ENCODE peak calls at places on chromosomes 12 and 14, in seven cellular contexts. One of them, this sample, is unnamed.
A peak's percentile ranks its signal among the peaks of the same experiment; 100 is the strongest.

GRCh38 chr14:23034498-23035302 is at the start of gene PSMB5:
- DNase-seq in GM10248: peak; percentile 90
- DNase-seq in fibroblast of pulmonary artery: peak; percentile 97
- DNase-seq in WERI-Rb-1: peak; percentile 92
- DNase-seq in brain microvascular endothelial cell: peak; percentile 95
- DNase-seq in BE2C: peak; percentile 88
- DNase-seq in progenitor cell of endocrine pancreas: peak; percentile 64
- DNase-seq in this sample: no peak

GRCh38 chr12:85529896-85530295 is 249.9 kb downstream of the ALX1 start:
- DNase-seq in GM10248: no peak
- DNase-seq in fibroblast of pulmonary artery: no peak
- DNase-seq in WERI-Rb-1: no peak
- DNase-seq in brain microvascular endothelial cell: no peak
- DNase-seq in BE2C: no peak
- DNase-seq in progenitor cell of endocrine pancreas: no peak
- DNase-seq in this sample: no peak

GRCh38 chr12:76720068-76720467 is 43.8 kb upstream of the ZDHHC17 start:
- DNase-seq in GM10248: no peak
- DNase-seq in fibroblast of pulmonary artery: peak; percentile 40
- DNase-seq in WERI-Rb-1: no peak
- DNase-seq in brain microvascular endothelial cell: peak; percentile 81
- DNase-seq in BE2C: no peak
- DNase-seq in progenitor cell of endocrine pancreas: no peak
- DNase-seq in this sample: no peak

GRCh38 chr14:24113379-24113800 is 1.2 kb upstream of the DCAF11 start:
- DNase-seq in GM10248: no peak
- DNase-seq in fibroblast of pulmonary artery: no peak
- DNase-seq in WERI-Rb-1: no peak
- DNase-seq in brain microvascular endothelial cell: no peak
- DNase-seq in BE2C: no peak
- DNase-seq in progenitor cell of endocrine pancreas: no peak
- DNase-seq in this sample: no peak

GRCh38 chr12:117485984-117486839 is 124.8 kb upstream of the NOS1 start:
- DNase-seq in GM10248: no peak
- DNase-seq in fibroblast of pulmonary artery: no peak
- DNase-seq in WERI-Rb-1: no peak
- DNase-seq in brain microvascular endothelial cell: no peak
- DNase-seq in BE2C: no peak
- DNase-seq in progenitor cell of endocrine pancreas: no peak
- DNase-seq in this sample: no peak

GRCh38 chr14:68249534-68250517 is 430.2 kb downstream of the RAD51B start:
- DNase-seq in GM10248: no peak
- DNase-seq in fibroblast of pulmonary artery: peak; percentile 69
- DNase-seq in WERI-Rb-1: no peak
- DNase-seq in brain microvascular endothelial cell: no peak
- DNase-seq in BE2C: no peak
- DNase-seq in progenitor cell of endocrine pancreas: no peak
- DNase-seq in this sample: no peak

GRCh38 chr12:65278576-65279386 is at the start of gene MSRB3:
- DNase-seq in GM10248: peak; percentile 73
- DNase-seq in fibroblast of pulmonary artery: peak; percentile 82
- DNase-seq in WERI-Rb-1: peak; percentile 62
- DNase-seq in brain microvascular endothelial cell: peak; percentile 60
- DNase-seq in BE2C: peak; percentile 19
- DNase-seq in progenitor cell of endocrine pancreas: peak; percentile 61
- DNase-seq in this sample: peak; percentile 92

GRCh38 chr14:105059917-105060565 is 5.2 kb downstream of the GPR132 start:
- DNase-seq in GM10248: no peak
- DNase-seq in fibroblast of pulmonary artery: no peak
- DNase-seq in WERI-Rb-1: no peak
- DNase-seq in brain microvascular endothelial cell: no peak
- DNase-seq in BE2C: no peak
- DNase-seq in progenitor cell of endocrine pancreas: no peak
- DNase-seq in this sample: no peak

GRCh38 chr12:5390174-5390799 is 41.6 kb upstream of the NTF3 start:
- DNase-seq in GM10248: no peak
- DNase-seq in fibroblast of pulmonary artery: no peak
- DNase-seq in WERI-Rb-1: no peak
- DNase-seq in brain microvascular endothelial cell: no peak
- DNase-seq in BE2C: no peak
- DNase-seq in progenitor cell of endocrine pancreas: no peak
- DNase-seq in this sample: no peak

GRCh38 chr14:99259327-99259726 is 12.7 kb downstream of the BCL11B start:
- DNase-seq in GM10248: no peak
- DNase-seq in fibroblast of pulmonary artery: no peak
- DNase-seq in WERI-Rb-1: no peak
- DNase-seq in brain microvascular endothelial cell: no peak
- DNase-seq in BE2C: no peak
- DNase-seq in progenitor cell of endocrine pancreas: no peak
- DNase-seq in this sample: no peak

GRCh38 chr14:82411373-82411772 is 877.7 kb upstream of the SEL1L start:
- DNase-seq in GM10248: no peak
- DNase-seq in fibroblast of pulmonary artery: no peak
- DNase-seq in WERI-Rb-1: no peak
- DNase-seq in brain microvascular endothelial cell: no peak
- DNase-seq in BE2C: no peak
- DNase-seq in progenitor cell of endocrine pancreas: no peak
- DNase-seq in this sample: no peak

GRCh38 chr12:13835657-13836056 is 145.7 kb downstream of the GRIN2B start:
- DNase-seq in GM10248: no peak
- DNase-seq in fibroblast of pulmonary artery: no peak
- DNase-seq in WERI-Rb-1: no peak
- DNase-seq in brain microvascular endothelial cell: no peak
- DNase-seq in BE2C: no peak
- DNase-seq in progenitor cell of endocrine pancreas: no peak
- DNase-seq in this sample: no peak

GRCh38 chr14:54593860-54594259 is 26.9 kb downstream of the SAMD4A start:
- DNase-seq in GM10248: no peak
- DNase-seq in fibroblast of pulmonary artery: peak; percentile 58
- DNase-seq in WERI-Rb-1: no peak
- DNase-seq in brain microvascular endothelial cell: no peak
- DNase-seq in BE2C: no peak
- DNase-seq in progenitor cell of endocrine pancreas: no peak
- DNase-seq in this sample: no peak

GRCh38 chr14:101977311-101978071 is 13.1 kb downstream of the DYNC1H1 start:
- DNase-seq in GM10248: no peak
- DNase-seq in fibroblast of pulmonary artery: peak; percentile 18
- DNase-seq in WERI-Rb-1: no peak
- DNase-seq in brain microvascular endothelial cell: no peak
- DNase-seq in BE2C: no peak
- DNase-seq in progenitor cell of endocrine pancreas: no peak
- DNase-seq in this sample: no peak

GRCh38 chr12:19654630-19655384 is 215.5 kb downstream of the AEBP2 start:
- DNase-seq in GM10248: no peak
- DNase-seq in fibroblast of pulmonary artery: peak; percentile 31
- DNase-seq in WERI-Rb-1: no peak
- DNase-seq in brain microvascular endothelial cell: peak; percentile 20
- DNase-seq in BE2C: no peak
- DNase-seq in progenitor cell of endocrine pancreas: no peak
- DNase-seq in this sample: no peak

GRCh38 chr12:96510306-96510764 is 21.0 kb downstream of the CFAP54 start:
- DNase-seq in GM10248: no peak
- DNase-seq in fibroblast of pulmonary artery: peak; percentile 44
- DNase-seq in WERI-Rb-1: no peak
- DNase-seq in brain microvascular endothelial cell: no peak
- DNase-seq in BE2C: no peak
- DNase-seq in progenitor cell of endocrine pancreas: no peak
- DNase-seq in this sample: no peak

GRCh38 chr12:94103986-94104385 is 44.4 kb upstream of the PLXNC1 start:
- DNase-seq in GM10248: no peak
- DNase-seq in fibroblast of pulmonary artery: no peak
- DNase-seq in WERI-Rb-1: no peak
- DNase-seq in brain microvascular endothelial cell: no peak
- DNase-seq in BE2C: no peak
- DNase-seq in progenitor cell of endocrine pancreas: no peak
- DNase-seq in this sample: no peak

GRCh38 chr14:34714320-34715107 is at the start of gene CFL2:
- DNase-seq in GM10248: peak; percentile 91
- DNase-seq in fibroblast of pulmonary artery: peak; percentile 67
- DNase-seq in WERI-Rb-1: peak; percentile 83
- DNase-seq in brain microvascular endothelial cell: peak; percentile 46
- DNase-seq in BE2C: peak; percentile 95
- DNase-seq in progenitor cell of endocrine pancreas: peak; percentile 75
- DNase-seq in this sample: no peak

GRCh38 chr14:71139058-71139946 is 232.0 kb downstream of the PCNX1 start:
- DNase-seq in GM10248: peak; percentile 78
- DNase-seq in fibroblast of pulmonary artery: peak; percentile 73
- DNase-seq in WERI-Rb-1: peak; percentile 53
- DNase-seq in brain microvascular endothelial cell: peak; percentile 25
- DNase-seq in BE2C: peak; percentile 60
- DNase-seq in progenitor cell of endocrine pancreas: peak; percentile 40
- DNase-seq in this sample: no peak

GRCh38 chr12:79883216-79883615 is 51.7 kb downstream of the PPP1R12A start:
- DNase-seq in GM10248: no peak
- DNase-seq in fibroblast of pulmonary artery: peak; percentile 32
- DNase-seq in WERI-Rb-1: no peak
- DNase-seq in brain microvascular endothelial cell: peak; percentile 55
- DNase-seq in BE2C: no peak
- DNase-seq in progenitor cell of endocrine pancreas: no peak
- DNase-seq in this sample: no peak

GRCh38 chr12:79885956-79886490 is 48.9 kb downstream of the PPP1R12A start:
- DNase-seq in GM10248: no peak
- DNase-seq in fibroblast of pulmonary artery: peak; percentile 40
- DNase-seq in WERI-Rb-1: no peak
- DNase-seq in brain microvascular endothelial cell: no peak
- DNase-seq in BE2C: no peak
- DNase-seq in progenitor cell of endocrine pancreas: no peak
- DNase-seq in this sample: no peak

GRCh38 chr12:79884401-79885006 is 50.4 kb downstream of the PPP1R12A start:
- DNase-seq in GM10248: no peak
- DNase-seq in fibroblast of pulmonary artery: no peak
- DNase-seq in WERI-Rb-1: no peak
- DNase-seq in brain microvascular endothelial cell: no peak
- DNase-seq in BE2C: no peak
- DNase-seq in progenitor cell of endocrine pancreas: no peak
- DNase-seq in this sample: no peak

GRCh38 chr12:79887912-79888311 is 47.0 kb downstream of the PPP1R12A start:
- DNase-seq in GM10248: no peak
- DNase-seq in fibroblast of pulmonary artery: no peak
- DNase-seq in WERI-Rb-1: no peak
- DNase-seq in brain microvascular endothelial cell: no peak
- DNase-seq in BE2C: no peak
- DNase-seq in progenitor cell of endocrine pancreas: no peak
- DNase-seq in this sample: no peak

DNA sequence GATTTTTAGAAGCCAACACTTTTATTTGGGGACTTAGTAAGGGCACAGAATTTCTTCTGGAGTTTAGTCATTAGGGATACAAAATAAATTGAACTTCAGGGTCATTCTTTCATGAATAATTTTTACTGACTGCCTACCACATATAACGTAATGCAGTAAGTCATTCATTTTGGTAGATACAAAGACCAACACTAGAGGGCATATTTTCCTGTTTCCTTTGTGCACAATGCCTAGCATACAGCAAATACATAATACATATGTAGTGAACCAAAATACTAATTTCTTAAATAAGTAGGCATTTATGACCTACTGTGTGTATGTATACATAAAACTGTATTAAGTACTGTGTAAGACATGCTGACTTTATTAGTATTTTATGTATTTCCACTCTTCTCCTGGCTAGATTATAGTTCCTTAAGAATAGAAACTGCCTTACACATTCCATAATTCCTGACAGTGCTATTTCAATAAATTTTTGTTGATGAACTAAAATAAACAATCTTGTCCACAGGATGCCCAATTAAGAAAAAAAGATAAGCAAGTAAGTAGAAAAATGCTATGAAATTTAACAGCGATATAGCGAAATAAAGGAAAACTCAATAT is 47.9 kb downstream of the PPP1R12A start:
- DNase-seq in GM10248: no peak
- DNase-seq in fibroblast of pulmonary artery: peak; percentile 78
- DNase-seq in WERI-Rb-1: no peak
- DNase-seq in brain microvascular endothelial cell: peak; percentile 38
- DNase-seq in BE2C: no peak
- DNase-seq in progenitor cell of endocrine pancreas: no peak
- DNase-seq in this sample: no peak
- TF ChIP-seq CTCF in GM10248: peak; percentile 34
- TF ChIP-seq CTCF in fibroblast of pulmonary artery: peak; percentile 75
- TF ChIP-seq CTCF in WERI-Rb-1: peak; percentile 36
- TF ChIP-seq CTCF in brain microvascular endothelial cell: peak; percentile 59
- TF ChIP-seq CTCF in BE2C: peak; percentile 72
- TF ChIP-seq CTCF in progenitor cell of endocrine pancreas: peak; percentile 49
- TF ChIP-seq CTCF in this sample: peak; percentile 88

GRCh38 chr14:77961853-77962580 is 162.1 kb downstream of the ADCK1 start:
- DNase-seq in GM10248: no peak
- DNase-seq in fibroblast of pulmonary artery: no peak
- DNase-seq in WERI-Rb-1: no peak
- DNase-seq in brain microvascular endothelial cell: no peak
- DNase-seq in BE2C: no peak
- DNase-seq in progenitor cell of endocrine pancreas: no peak
- DNase-seq in this sample: no peak
- TF ChIP-seq CTCF in GM10248: no peak
- TF ChIP-seq CTCF in fibroblast of pulmonary artery: no peak
- TF ChIP-seq CTCF in WERI-Rb-1: no peak
- TF ChIP-seq CTCF in brain microvascular endothelial cell: no peak
- TF ChIP-seq CTCF in BE2C: peak; percentile 49
- TF ChIP-seq CTCF in progenitor cell of endocrine pancreas: no peak
- TF ChIP-seq CTCF in this sample: no peak

GRCh38 chr14:86015511-86015910 is 485.6 kb downstream of the FLRT2 start:
- DNase-seq in GM10248: no peak
- DNase-seq in fibroblast of pulmonary artery: no peak
- DNase-seq in WERI-Rb-1: no peak
- DNase-seq in brain microvascular endothelial cell: peak; percentile 0
- DNase-seq in BE2C: no peak
- DNase-seq in progenitor cell of endocrine pancreas: no peak
- DNase-seq in this sample: no peak
- TF ChIP-seq CTCF in GM10248: no peak
- TF ChIP-seq CTCF in fibroblast of pulmonary artery: no peak
- TF ChIP-seq CTCF in WERI-Rb-1: no peak
- TF ChIP-seq CTCF in brain microvascular endothelial cell: no peak
- TF ChIP-seq CTCF in BE2C: no peak
- TF ChIP-seq CTCF in progenitor cell of endocrine pancreas: no peak
- TF ChIP-seq CTCF in this sample: no peak

GRCh38 chr14:38256358-38256840 is 506 bp upstream of the CLEC14A start:
- DNase-seq in GM10248: peak; percentile 7
- DNase-seq in fibroblast of pulmonary artery: peak; percentile 97
- DNase-seq in WERI-Rb-1: no peak
- DNase-seq in brain microvascular endothelial cell: peak; percentile 22
- DNase-seq in BE2C: no peak
- DNase-seq in progenitor cell of endocrine pancreas: no peak
- DNase-seq in this sample: no peak

GRCh38 chr14:38254565-38255407 is 1.1 kb downstream of the CLEC14A start:
- DNase-seq in GM10248: no peak
- DNase-seq in fibroblast of pulmonary artery: peak; percentile 34
- DNase-seq in WERI-Rb-1: no peak
- DNase-seq in brain microvascular endothelial cell: no peak
- DNase-seq in BE2C: no peak
- DNase-seq in progenitor cell of endocrine pancreas: no peak
- DNase-seq in this sample: no peak

GRCh38 chr14:38255673-38256357 is at the start of gene CLEC14A:
- DNase-seq in GM10248: peak; percentile 7
- DNase-seq in fibroblast of pulmonary artery: no peak
- DNase-seq in WERI-Rb-1: no peak
- DNase-seq in brain microvascular endothelial cell: no peak
- DNase-seq in BE2C: no peak
- DNase-seq in progenitor cell of endocrine pancreas: peak; percentile 27
- DNase-seq in this sample: peak; percentile 68

GRCh38 chr14:38257500-38257899 is 1.6 kb upstream of the CLEC14A start:
- DNase-seq in GM10248: no peak
- DNase-seq in fibroblast of pulmonary artery: peak; percentile 50
- DNase-seq in WERI-Rb-1: no peak
- DNase-seq in brain microvascular endothelial cell: no peak
- DNase-seq in BE2C: no peak
- DNase-seq in progenitor cell of endocrine pancreas: no peak
- DNase-seq in this sample: no peak

GRCh38 chr14:38255408-38255672 is 553 bp downstream of the CLEC14A start:
- DNase-seq in GM10248: no peak
- DNase-seq in fibroblast of pulmonary artery: no peak
- DNase-seq in WERI-Rb-1: no peak
- DNase-seq in brain microvascular endothelial cell: no peak
- DNase-seq in BE2C: no peak
- DNase-seq in progenitor cell of endocrine pancreas: peak; percentile 32
- DNase-seq in this sample: peak; percentile 82
- TF ChIP-seq CTCF in GM10248: no peak
- TF ChIP-seq CTCF in fibroblast of pulmonary artery: no peak
- TF ChIP-seq CTCF in WERI-Rb-1: no peak
- TF ChIP-seq CTCF in brain microvascular endothelial cell: no peak
- TF ChIP-seq CTCF in BE2C: no peak
- TF ChIP-seq CTCF in progenitor cell of endocrine pancreas: peak; percentile 27
- TF ChIP-seq CTCF in this sample: no peak

This sample was measured in chondrocyte.